ENCODE peak calls at places on chromosome 1, in seven cellular contexts. V is psoas muscle; M is uterus; P is AG04450; N is memory B cell; A is hippocampal formation; Q is naive thymus-derived CD4-positive, alpha-beta T cell. K is an unnamed sample.

GRCh38 chr1:228399531-228400236 is 7.0 kb downstream of the TRIM11 start:
- DNase-seq in P (no peak), M (no peak), Q (no peak), N (no peak), A (no peak), V (no peak), K (no peak)

GRCh38 chr1:6447818-6448748 is 17.9 kb downstream of the TNFRSF25 start:
- DNase-seq in P (no peak), A (no peak), N (no peak), M (no peak), V (no peak), Q (peak), K (no peak)

GRCh38 chr1:201119206-201119814 is 7.1 kb upstream of the CACNA1S start:
- DNase-seq in N (peak), M (no peak), V (no peak), A (peak), P (no peak), Q (no peak), K (no peak)

GRCh38 chr1:167648252-167648849 is 18.3 kb downstream of the RCSD1 start:
- DNase-seq in Q (no peak), M (no peak), V (no peak), N (no peak), A (no peak), P (no peak), K (no peak)

GRCh38 chr1:168654198-168654910 is 74.7 kb downstream of the DPT start:
- DNase-seq in N (no peak), M (no peak), P (no peak), A (no peak), Q (no peak), V (no peak), K (no peak)

GRCh38 chr1:172054172-172054571 is 212.9 kb downstream of the DNM3 start:
- DNase-seq in N (no peak), M (no peak), A (no peak), P (no peak), Q (no peak), V (no peak), K (no peak)

GRCh38 chr1:28139033-28139712 is 37.3 kb downstream of the PTAFR start:
- DNase-seq in Q (no peak), A (no peak), V (no peak), N (no peak), M (no peak), P (no peak), K (no peak)

GRCh38 chr1:12158362-12159092 is 8.3 kb upstream of the TNFRSF1B start:
- DNase-seq in A (no peak), P (no peak), N (no peak), V (no peak), M (no peak), Q (no peak), K (no peak)

GRCh38 chr1:117930484-117930883 is 945 bp downstream of the WDR3 start:
- DNase-seq in V (no peak), A (no peak), Q (no peak), N (no peak), P (no peak), M (no peak), K (peak)

GRCh38 chr1:160096491-160097116 is 1.8 kb downstream of the IGSF8 start:
- DNase-seq in V (peak), N (no peak), Q (no peak), M (no peak), A (no peak), P (no peak), K (no peak)

GRCh38 chr1:19861034-19861433 is 21.2 kb upstream of the OTUD3 start:
- DNase-seq in A (no peak), V (no peak), Q (no peak), N (no peak), M (peak), P (no peak), K (no peak)

GRCh38 chr1:185401019-185401418 is 84.0 kb upstream of the IVNS1ABP start:
- DNase-seq in M (no peak), A (no peak), Q (no peak), N (no peak), V (no peak), P (no peak), K (no peak)

GRCh38 chr1:155166373-155167165 is 6.5 kb downstream of the KRTCAP2 start:
- DNase-seq in A (peak), N (no peak), V (peak), M (no peak), Q (no peak), P (no peak), K (no peak)

GRCh38 chr1:163093579-163093978 is 24.4 kb downstream of the RGS4 start:
- DNase-seq in P (no peak), N (no peak), Q (no peak), M (no peak), V (no peak), A (no peak), K (no peak)

GRCh38 chr1:39852214-39852791 is 31.0 kb downstream of the TRIT1 start:
- DNase-seq in M (no peak), A (no peak), P (no peak), V (no peak), N (no peak), Q (no peak), K (no peak)

GRCh38 chr1:31931241-31932225 is 6.6 kb downstream of the PTP4A2 start:
- DNase-seq in A (no peak), P (no peak), N (no peak), Q (no peak), M (no peak), V (no peak), K (no peak)

K was measured in putamen.